ENCODE peak calls at places on chromosomes 5 and 9, in six cellular contexts. One of them, this sample, is unnamed.

GRCh38 chr9:7901676-7902075 is 102.1 kb upstream of the DMAC1 start:
- DNase-seq in CD8-positive, alpha-beta T cell: no peak
- DNase-seq in psoas muscle: no peak
- DNase-seq in left ventricle myocardium inferior: no peak
- DNase-seq in AG04450: no peak
- DNase-seq in esophagus squamous epithelium: no peak
- DNase-seq in this sample: no peak

GRCh38 chr5:176730815-176731475 is 79.4 kb upstream of the UNC5A start:
- DNase-seq in AG04450: no peak
- DNase-seq in left ventricle myocardium inferior: no peak
- DNase-seq in psoas muscle: peak; percentile 14
- DNase-seq in esophagus squamous epithelium: no peak
- DNase-seq in CD8-positive, alpha-beta T cell: no peak
- DNase-seq in this sample: no peak

GRCh38 chr5:6704361-6704851 is 8.8 kb upstream of the TENT4A start:
- DNase-seq in left ventricle myocardium inferior: peak; percentile 76
- DNase-seq in psoas muscle: peak; percentile 88
- DNase-seq in AG04450: peak; percentile 71
- DNase-seq in CD8-positive, alpha-beta T cell: no peak
- DNase-seq in esophagus squamous epithelium: no peak
- DNase-seq in this sample: no peak

GRCh38 chr9:110410926-110411325 is 73.3 kb upstream of the TXNDC8 start:
- DNase-seq in AG04450: no peak
- DNase-seq in esophagus squamous epithelium: no peak
- DNase-seq in psoas muscle: no peak
- DNase-seq in left ventricle myocardium inferior: no peak
- DNase-seq in CD8-positive, alpha-beta T cell: no peak
- DNase-seq in this sample: no peak

GRCh38 chr5:180287404-180287803 is 4.5 kb downstream of the MAPK9 start:
- DNase-seq in esophagus squamous epithelium: no peak
- DNase-seq in left ventricle myocardium inferior: no peak
- DNase-seq in psoas muscle: no peak
- DNase-seq in AG04450: no peak
- DNase-seq in CD8-positive, alpha-beta T cell: no peak
- DNase-seq in this sample: no peak

GRCh38 chr9:133044661-133045060 is 13.9 kb downstream of the GTF3C5 start:
- DNase-seq in CD8-positive, alpha-beta T cell: no peak
- DNase-seq in left ventricle myocardium inferior: no peak
- DNase-seq in AG04450: no peak
- DNase-seq in psoas muscle: no peak
- DNase-seq in esophagus squamous epithelium: no peak
- DNase-seq in this sample: no peak

GRCh38 chr5:148639081-148639480 is 15.2 kb downstream of the HTR4 start:
- DNase-seq in esophagus squamous epithelium: no peak
- DNase-seq in AG04450: no peak
- DNase-seq in left ventricle myocardium inferior: no peak
- DNase-seq in CD8-positive, alpha-beta T cell: no peak
- DNase-seq in psoas muscle: no peak
- DNase-seq in this sample: no peak

GRCh38 chr5:78569441-78569840 is 79.1 kb downstream of the LHFPL2 start:
- DNase-seq in AG04450: peak; percentile 56
- DNase-seq in psoas muscle: peak; percentile 88
- DNase-seq in esophagus squamous epithelium: no peak
- DNase-seq in CD8-positive, alpha-beta T cell: no peak
- DNase-seq in left ventricle myocardium inferior: no peak
- DNase-seq in this sample: no peak

GRCh38 chr9:76136986-76137385 is 246.5 kb downstream of the PCSK5 start:
- DNase-seq in left ventricle myocardium inferior: no peak
- DNase-seq in psoas muscle: no peak
- DNase-seq in AG04450: peak; percentile 21
- DNase-seq in CD8-positive, alpha-beta T cell: no peak
- DNase-seq in esophagus squamous epithelium: no peak
- DNase-seq in this sample: no peak

GRCh38 chr5:149645725-149646124 is 64.4 kb downstream of the ARHGEF37 start:
- DNase-seq in left ventricle myocardium inferior: no peak
- DNase-seq in psoas muscle: no peak
- DNase-seq in esophagus squamous epithelium: no peak
- DNase-seq in AG04450: no peak
- DNase-seq in CD8-positive, alpha-beta T cell: no peak
- DNase-seq in this sample: no peak

GRCh38 chr5:54083851-54084250 is 226.5 kb downstream of the ARL15 start:
- DNase-seq in left ventricle myocardium inferior: no peak
- DNase-seq in psoas muscle: no peak
- DNase-seq in AG04450: no peak
- DNase-seq in esophagus squamous epithelium: no peak
- DNase-seq in CD8-positive, alpha-beta T cell: no peak
- DNase-seq in this sample: no peak

GRCh38 chr5:1431021-1431811 is 14.0 kb downstream of the SLC6A3 start:
- DNase-seq in left ventricle myocardium inferior: no peak
- DNase-seq in psoas muscle: peak; percentile 39
- DNase-seq in AG04450: no peak
- DNase-seq in esophagus squamous epithelium: no peak
- DNase-seq in CD8-positive, alpha-beta T cell: no peak
- DNase-seq in this sample: no peak

GRCh38 chr9:34690983-34691382 is at the start of gene CCL19:
- DNase-seq in left ventricle myocardium inferior: no peak
- DNase-seq in esophagus squamous epithelium: no peak
- DNase-seq in psoas muscle: no peak
- DNase-seq in CD8-positive, alpha-beta T cell: no peak
- DNase-seq in AG04450: no peak
- DNase-seq in this sample: no peak

DNA sequence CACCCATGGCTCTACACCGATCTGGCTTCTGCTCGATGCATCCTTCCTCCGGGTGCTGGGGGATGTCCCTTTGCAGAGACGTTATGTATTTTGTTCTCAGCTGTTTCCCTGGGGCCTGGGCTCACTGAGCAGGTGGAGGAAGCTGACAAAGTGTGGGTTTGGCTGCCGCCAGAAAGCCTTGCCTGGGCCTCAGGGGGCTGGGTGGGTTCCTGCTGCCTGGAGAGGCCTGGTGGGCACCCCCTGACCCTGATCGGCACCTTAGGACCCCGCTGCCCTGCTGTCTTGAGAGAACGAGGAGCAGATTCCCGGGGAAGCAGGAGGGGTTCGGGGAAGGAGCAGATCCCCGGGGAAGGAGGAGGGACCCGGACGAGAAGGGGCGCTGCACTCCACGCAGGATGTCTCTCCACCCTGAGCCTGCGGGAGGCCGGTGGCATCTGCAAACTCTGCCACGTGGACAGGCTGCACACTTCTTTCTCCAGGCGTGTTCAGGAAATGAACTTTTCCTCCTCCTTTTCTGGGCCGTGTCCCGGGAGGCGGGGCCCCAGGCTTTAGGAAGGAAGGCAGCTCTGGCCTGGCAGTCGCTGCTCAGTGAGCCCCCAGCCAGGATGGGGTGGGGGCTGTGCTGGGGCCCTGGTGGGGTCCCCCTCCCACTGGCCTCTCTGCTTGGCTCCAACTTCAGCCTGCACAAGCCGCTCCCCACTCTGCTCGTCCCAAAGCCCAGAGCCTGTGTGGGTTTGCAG is 149.0 kb downstream of the RXRA start:
- DNase-seq in CD8-positive, alpha-beta T cell: no peak
- DNase-seq in left ventricle myocardium inferior: peak; percentile 85
- DNase-seq in esophagus squamous epithelium: no peak
- DNase-seq in psoas muscle: peak; percentile 81
- DNase-seq in AG04450: no peak
- DNase-seq in this sample: no peak
- TF ChIP-seq CTCF in CD8-positive, alpha-beta T cell: no peak
- TF ChIP-seq CTCF in left ventricle myocardium inferior: peak; percentile 8
- TF ChIP-seq CTCF in esophagus squamous epithelium: no peak
- TF ChIP-seq CTCF in psoas muscle: no peak
- TF ChIP-seq CTCF in AG04450: peak; percentile 31
- TF ChIP-seq CTCF in this sample: no peak

GRCh38 chr9:5315187-5315923 is 10.8 kb upstream of the RLN2 start:
- DNase-seq in AG04450: no peak
- DNase-seq in esophagus squamous epithelium: no peak
- DNase-seq in psoas muscle: no peak
- DNase-seq in CD8-positive, alpha-beta T cell: no peak
- DNase-seq in left ventricle myocardium inferior: no peak
- DNase-seq in this sample: no peak

GRCh38 chr9:5326187-5326586 is 13.5 kb downstream of the RLN1 start:
- DNase-seq in left ventricle myocardium inferior: no peak
- DNase-seq in CD8-positive, alpha-beta T cell: no peak
- DNase-seq in psoas muscle: no peak
- DNase-seq in AG04450: no peak
- DNase-seq in esophagus squamous epithelium: no peak
- DNase-seq in this sample: no peak

GRCh38 chr9:5326893-5327548 is 12.7 kb downstream of the RLN1 start:
- DNase-seq in left ventricle myocardium inferior: no peak
- DNase-seq in AG04450: no peak
- DNase-seq in psoas muscle: no peak
- DNase-seq in esophagus squamous epithelium: no peak
- DNase-seq in CD8-positive, alpha-beta T cell: no peak
- DNase-seq in this sample: no peak

DNA sequence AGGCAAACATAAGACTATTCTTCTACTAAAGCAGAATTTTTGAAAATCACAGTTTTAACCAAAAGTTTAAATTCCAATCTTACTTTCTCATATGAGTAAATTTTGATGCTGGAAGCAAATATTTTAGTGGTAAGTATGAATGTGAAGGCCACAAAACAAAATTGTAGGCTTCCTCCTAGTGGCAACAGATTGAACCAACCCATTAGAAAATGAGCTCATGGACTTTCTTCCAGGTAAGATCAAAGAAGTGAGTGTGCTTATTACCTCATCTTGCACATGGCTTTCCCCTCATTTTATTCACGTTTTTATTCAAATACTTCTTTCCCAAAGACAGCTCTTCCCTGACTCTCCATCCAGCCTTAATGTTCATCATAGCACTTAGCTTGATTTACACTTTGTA is 16.5 kb upstream of the RLN2 start:
- DNase-seq in CD8-positive, alpha-beta T cell: no peak
- DNase-seq in esophagus squamous epithelium: no peak
- DNase-seq in AG04450: no peak
- DNase-seq in psoas muscle: no peak
- DNase-seq in left ventricle myocardium inferior: no peak
- DNase-seq in this sample: no peak
- TF ChIP-seq CTCF in CD8-positive, alpha-beta T cell: no peak
- TF ChIP-seq CTCF in esophagus squamous epithelium: no peak
- TF ChIP-seq CTCF in AG04450: peak; percentile 33
- TF ChIP-seq CTCF in psoas muscle: no peak
- TF ChIP-seq CTCF in left ventricle myocardium inferior: no peak
- TF ChIP-seq CTCF in this sample: no peak

GRCh38 chr9:114240216-114240615 is 82.7 kb upstream of the ORM1 start:
- DNase-seq in left ventricle myocardium inferior: no peak
- DNase-seq in psoas muscle: no peak
- DNase-seq in AG04450: no peak
- DNase-seq in CD8-positive, alpha-beta T cell: no peak
- DNase-seq in esophagus squamous epithelium: no peak
- DNase-seq in this sample: no peak

GRCh38 chr9:114238471-114238870 is 83.1 kb downstream of the COL27A1 start:
- DNase-seq in psoas muscle: no peak
- DNase-seq in left ventricle myocardium inferior: peak; percentile 45
- DNase-seq in CD8-positive, alpha-beta T cell: no peak
- DNase-seq in esophagus squamous epithelium: no peak
- DNase-seq in AG04450: no peak
- DNase-seq in this sample: no peak

GRCh38 chr9:114240647-114241558 is 82.0 kb upstream of the ORM1 start:
- DNase-seq in CD8-positive, alpha-beta T cell: no peak
- DNase-seq in left ventricle myocardium inferior: no peak
- DNase-seq in psoas muscle: peak; percentile 75
- DNase-seq in AG04450: no peak
- DNase-seq in esophagus squamous epithelium: no peak
- DNase-seq in this sample: no peak

GRCh38 chr9:114237781-114238180 is 82.4 kb downstream of the COL27A1 start:
- DNase-seq in psoas muscle: no peak
- DNase-seq in CD8-positive, alpha-beta T cell: no peak
- DNase-seq in esophagus squamous epithelium: no peak
- DNase-seq in AG04450: no peak
- DNase-seq in left ventricle myocardium inferior: no peak
- DNase-seq in this sample: no peak

DNA sequence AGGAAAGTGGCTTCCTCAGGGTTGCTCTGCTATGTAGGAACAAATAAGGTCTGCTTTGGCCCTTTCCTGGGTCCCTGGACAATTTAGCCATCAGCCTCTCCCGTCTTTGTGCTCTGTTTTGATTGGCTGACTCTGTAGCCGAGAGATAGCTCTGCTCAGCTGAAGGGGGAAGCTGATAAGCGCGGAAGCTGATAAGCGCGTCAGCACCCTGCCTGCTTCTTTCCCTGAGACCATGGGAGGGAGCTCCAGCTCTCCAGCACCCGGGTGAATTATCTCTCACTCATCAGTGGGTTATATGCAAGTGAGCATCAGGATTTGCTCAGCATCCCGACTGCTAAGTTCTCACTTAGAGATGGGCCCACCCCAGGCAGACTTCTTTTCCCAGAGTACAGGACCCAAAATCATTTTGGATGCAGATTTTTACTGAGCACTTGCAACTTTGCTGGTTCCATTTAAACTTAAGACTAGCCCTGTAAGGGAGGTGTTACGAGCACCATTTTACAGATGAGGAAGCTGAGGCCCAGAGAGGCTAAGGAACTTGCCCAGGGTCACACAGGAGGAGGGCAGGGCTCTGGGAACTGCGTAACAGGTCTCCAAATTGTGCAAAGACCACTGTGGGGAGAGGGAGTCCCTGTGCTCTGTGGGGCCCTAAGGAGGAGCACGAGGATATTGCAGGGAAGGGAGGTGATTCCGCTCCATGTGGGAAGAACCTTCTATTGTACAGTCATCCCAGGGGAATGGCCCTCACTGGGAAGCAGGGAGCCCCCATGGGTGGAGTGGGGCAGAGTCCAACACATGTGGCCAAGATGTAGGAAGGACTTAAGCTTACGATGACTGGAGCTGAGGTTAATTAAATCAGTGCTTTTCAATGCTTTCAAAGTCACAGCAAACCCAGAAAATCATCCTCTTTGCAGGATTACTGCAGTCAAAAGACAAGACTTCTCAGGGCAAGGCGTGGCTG is 83.7 kb upstream of the ORM1 start:
- DNase-seq in AG04450: no peak
- DNase-seq in esophagus squamous epithelium: no peak
- DNase-seq in psoas muscle: no peak
- DNase-seq in left ventricle myocardium inferior: no peak
- DNase-seq in CD8-positive, alpha-beta T cell: no peak
- DNase-seq in this sample: no peak
- TF ChIP-seq CTCF in AG04450: peak; percentile 51
- TF ChIP-seq CTCF in esophagus squamous epithelium: no peak
- TF ChIP-seq CTCF in psoas muscle: peak; percentile 20
- TF ChIP-seq CTCF in left ventricle myocardium inferior: peak; percentile 59
- TF ChIP-seq CTCF in CD8-positive, alpha-beta T cell: no peak
- TF ChIP-seq CTCF in this sample: no peak

GRCh38 chr5:141095263-141095641 is 837 bp downstream of the PCDHB2 start:
- DNase-seq in AG04450: no peak
- DNase-seq in left ventricle myocardium inferior: no peak
- DNase-seq in psoas muscle: no peak
- DNase-seq in esophagus squamous epithelium: no peak
- DNase-seq in CD8-positive, alpha-beta T cell: no peak
- DNase-seq in this sample: no peak

GRCh38 chr5:141101059-141101458 is 786 bp downstream of the PCDHB3 start:
- DNase-seq in AG04450: no peak
- DNase-seq in psoas muscle: no peak
- DNase-seq in esophagus squamous epithelium: no peak
- DNase-seq in CD8-positive, alpha-beta T cell: no peak
- DNase-seq in left ventricle myocardium inferior: no peak
- DNase-seq in this sample: no peak

GRCh38 chr5:141105350-141105749 is 5.1 kb downstream of the PCDHB3 start:
- DNase-seq in AG04450: no peak
- DNase-seq in left ventricle myocardium inferior: no peak
- DNase-seq in CD8-positive, alpha-beta T cell: no peak
- DNase-seq in psoas muscle: no peak
- DNase-seq in esophagus squamous epithelium: no peak
- DNase-seq in this sample: no peak

GRCh38 chr5:141094481-141095262 is at the start of gene PCDHB2:
- DNase-seq in AG04450: no peak
- DNase-seq in CD8-positive, alpha-beta T cell: no peak
- DNase-seq in psoas muscle: peak; percentile 53
- DNase-seq in left ventricle myocardium inferior: no peak
- DNase-seq in esophagus squamous epithelium: no peak
- DNase-seq in this sample: no peak

GRCh38 chr5:141100243-141100805 is at the start of gene PCDHB3:
- DNase-seq in AG04450: no peak
- DNase-seq in CD8-positive, alpha-beta T cell: no peak
- DNase-seq in psoas muscle: peak; percentile 65
- DNase-seq in esophagus squamous epithelium: no peak
- DNase-seq in left ventricle myocardium inferior: peak; percentile 40
- DNase-seq in this sample: no peak
- TF ChIP-seq CTCF in AG04450: no peak
- TF ChIP-seq CTCF in CD8-positive, alpha-beta T cell: no peak
- TF ChIP-seq CTCF in psoas muscle: peak; percentile 42
- TF ChIP-seq CTCF in esophagus squamous epithelium: no peak
- TF ChIP-seq CTCF in left ventricle myocardium inferior: peak; percentile 50
- TF ChIP-seq CTCF in this sample: no peak

This sample was measured in CD14-positive monocyte.